ENCODE peak calls at places on chromosomes 3 and 15, in four cellular contexts. H is K562, S is transverse colon, V is HepG2. Q is an unnamed sample.

GRCh38 chr3:77191014-77191413 is 151.1 kb downstream of the ROBO2 start:
- DNase-seq in V (no peak), S (no peak), H (no peak), Q (no peak)

GRCh38 chr3:54916722-54917121 is 11.1 kb downstream of the LRTM1 start:
- DNase-seq in H (no peak), S (no peak), V (no peak), Q (no peak)

GRCh38 chr3:76570436-76571057 is 469.4 kb upstream of the ROBO2 start:
- DNase-seq in V (no peak), H (no peak), S (no peak), Q (no peak)

GRCh38 chr3:46994801-46995731 is 15.6 kb downstream of the NBEAL2 start:
- DNase-seq in S (no peak), H (no peak), V (no peak), Q (no peak)

GRCh38 chr3:197465197-197465995 is 90.4 kb downstream of the BDH1 start:
- DNase-seq in H (no peak), S (no peak), V (peak), Q (no peak)

GRCh38 chr3:162892921-162893793 is 1396.5 kb downstream of the OTOL1 start:
- DNase-seq in V (no peak), H (no peak), S (no peak), Q (no peak)

GRCh38 chr3:111473550-111473949 is 68.4 kb upstream of the CD96 start:
- DNase-seq in S (no peak), V (no peak), H (no peak), Q (no peak)

GRCh38 chr3:138429665-138430064 is 4.8 kb upstream of the ESYT3 start:
- DNase-seq in S (no peak), H (no peak), V (no peak), Q (no peak)

GRCh38 chr15:67520276-67520975 is 505 bp upstream of the C15orf61 start:
- DNase-seq in H (no peak), V (no peak), S (no peak), Q (no peak)

GRCh38 chr15:67524235-67524634 is 3.3 kb downstream of the C15orf61 start:
- DNase-seq in H (no peak), S (no peak), V (no peak), Q (no peak)

GRCh38 chr15:67523337-67523736 is 2.4 kb downstream of the C15orf61 start:
- DNase-seq in S (no peak), H (no peak), V (no peak), Q (no peak)

GRCh38 chr15:67521770-67522568 is 1.0 kb downstream of the C15orf61 start:
- DNase-seq in S (no peak), H (no peak), V (no peak), Q (no peak)

DNA sequence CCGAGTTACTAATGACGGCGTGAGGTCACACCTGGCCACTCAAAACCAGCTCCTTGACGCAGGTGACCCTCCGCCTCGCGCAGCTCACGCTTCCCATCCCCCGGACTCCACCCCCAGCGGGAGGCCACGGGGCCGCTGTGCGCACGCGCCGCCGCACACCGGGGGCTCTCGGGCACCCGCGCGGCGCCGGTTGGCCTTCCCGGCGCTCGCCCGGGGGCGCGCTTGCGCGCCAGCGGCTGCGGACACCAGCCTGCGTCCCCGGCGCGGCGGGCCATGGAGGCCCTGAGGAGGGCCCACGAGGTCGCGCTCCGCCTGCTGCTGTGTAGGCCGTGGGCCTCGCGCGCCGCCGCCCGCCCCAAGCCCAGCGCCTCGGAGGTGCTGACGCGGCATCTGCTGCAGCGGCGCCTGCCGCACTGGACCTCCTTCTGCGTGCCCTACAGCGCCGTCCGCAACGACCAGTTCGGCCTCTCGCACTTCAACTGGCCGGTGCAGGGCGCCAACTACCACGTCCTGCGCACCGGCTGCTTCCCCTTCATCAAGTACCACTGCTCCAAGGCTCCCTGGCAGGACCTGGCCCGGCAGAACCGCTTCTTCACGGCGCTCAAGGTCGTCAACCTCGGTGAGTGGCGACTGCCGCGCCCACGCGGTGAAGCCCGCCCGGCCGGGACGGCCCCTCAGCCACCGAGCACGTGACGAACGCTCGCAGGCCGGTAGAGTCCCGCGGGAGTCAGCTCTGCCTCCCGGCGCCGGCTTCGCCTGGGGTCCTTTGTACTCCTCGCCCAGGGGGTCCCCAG is at the start of gene C15orf61:
- DNase-seq in H (peak), V (peak), S (peak), Q (peak)
- TF ChIP-seq CTCF in H (no peak), V (peak), S (peak), Q (no peak)

DNA sequence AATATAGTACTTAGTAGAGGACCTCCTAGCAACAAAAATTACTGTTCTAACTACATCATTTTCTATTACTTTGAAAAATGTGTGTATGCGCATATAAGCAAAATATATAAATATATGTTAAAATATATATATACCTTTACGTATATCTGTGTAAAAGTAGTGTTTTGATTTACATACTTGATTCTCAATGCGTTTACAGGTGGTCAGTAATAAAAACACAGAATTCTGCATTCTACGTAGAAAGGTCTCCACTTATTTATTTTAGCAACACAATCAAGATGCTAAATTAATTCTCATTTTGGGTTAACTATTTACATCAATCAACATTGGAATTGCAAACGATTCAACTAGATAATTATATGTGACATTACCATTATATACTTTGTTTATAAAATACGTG is 158.0 kb downstream of the ATG7 start:
- DNase-seq in S (no peak), H (no peak), V (no peak), Q (no peak)
- TF ChIP-seq POLR2AphosphoS5 in S (no peak), H (no peak), V (no peak), Q (no peak)

DNA sequence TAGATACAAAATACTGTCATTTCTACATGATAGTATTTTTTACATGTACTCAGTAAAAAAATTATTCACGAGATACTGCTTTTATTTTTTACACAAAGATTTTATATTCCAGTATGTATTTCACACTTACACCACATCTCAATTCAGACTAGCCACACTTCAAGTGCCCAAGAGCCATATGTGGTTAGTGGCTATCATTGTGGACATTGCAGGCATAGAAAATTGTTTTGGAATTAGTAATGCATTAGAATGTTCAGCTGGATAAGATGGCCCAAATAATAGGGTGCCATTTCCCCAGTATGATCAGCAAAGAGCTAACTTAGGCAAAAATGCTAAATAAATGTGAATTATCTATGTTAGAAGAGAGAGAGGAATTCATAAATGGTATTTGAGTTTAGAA is 203.8 kb upstream of the MCTP2 start:
- DNase-seq in V (no peak), S (no peak), H (no peak), Q (no peak)
- H3K27ac ChIP-seq in V (no peak), S (no peak), H (no peak), Q (no peak)

GRCh38 chr15:48963524-48964113 is at the start of gene SHC4:
- DNase-seq in V (peak), S (peak), H (peak), Q (peak)
- TF ChIP-seq CTCF in V (peak), S (no peak), H (peak), Q (no peak)

GRCh38 chr3:123586966-123587365 is 2.1 kb upstream of the HACD2 start:
- DNase-seq in H (no peak), S (no peak), V (no peak), Q (no peak)

GRCh38 chr3:123584284-123584987 is 417 bp downstream of the HACD2 start:
- DNase-seq in H (peak), V (no peak), S (peak), Q (peak)

GRCh38 chr3:123587399-123587798 is 2.5 kb upstream of the HACD2 start:
- DNase-seq in V (no peak), S (no peak), H (no peak), Q (no peak)

GRCh38 chr3:123584988-123585937 is at the start of gene HACD2:
- DNase-seq in H (peak), S (peak), V (peak), Q (peak)

GRCh38 chr3:123586131-123586530 is 1.3 kb upstream of the HACD2 start:
- DNase-seq in S (peak), H (peak), V (peak), Q (peak)
- TF ChIP-seq POLR2AphosphoS5 in S (no peak), H (peak), V (peak), Q (no peak)

DNA sequence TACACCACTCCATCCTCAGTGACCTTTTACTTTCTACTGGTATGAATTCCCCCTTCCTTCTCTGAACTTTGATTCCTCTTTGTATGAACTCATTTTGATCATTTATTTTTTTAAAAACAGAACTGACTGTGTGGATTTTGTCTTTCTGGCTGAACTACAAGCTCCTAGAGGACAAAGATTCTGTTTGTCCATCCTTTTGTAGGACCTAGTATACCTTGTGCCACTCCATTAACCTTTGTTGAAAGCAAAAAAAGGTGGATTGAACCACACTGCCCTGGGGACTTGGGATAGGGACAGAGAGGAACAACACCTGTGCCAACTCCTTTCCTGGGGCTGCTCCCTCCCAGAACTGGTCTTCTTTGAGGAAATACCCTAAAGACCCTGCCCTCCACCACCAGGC is 23.6 kb downstream of the FSTL1 start:
- DNase-seq in S (no peak), H (no peak), V (no peak), Q (no peak)
- H3K27ac ChIP-seq in S (peak), H (no peak), V (no peak), Q (no peak)

DNA sequence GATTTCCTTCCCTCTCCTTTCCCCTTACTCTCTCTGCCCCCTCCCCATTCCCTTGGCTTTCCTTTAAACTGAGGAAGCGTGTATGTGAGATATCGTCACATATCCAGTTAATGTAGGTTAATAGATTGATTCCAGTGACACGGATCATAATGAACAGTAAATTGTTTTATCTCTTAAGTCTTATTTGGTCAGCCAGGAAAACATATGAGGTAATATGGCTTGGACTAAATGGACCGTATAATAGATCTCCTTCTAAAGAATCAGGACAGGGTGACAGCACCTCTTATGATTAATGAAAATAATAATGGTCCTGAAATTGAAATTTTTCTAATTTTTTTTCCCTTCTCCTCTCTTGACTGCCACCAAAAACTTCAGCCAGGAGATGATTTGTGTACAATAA is 779.8 kb upstream of the NR2F2 start:
- DNase-seq in V (no peak), H (no peak), S (no peak), Q (no peak)
- TF ChIP-seq CTCF in V (no peak), H (no peak), S (no peak), Q (no peak)

Q was measured in stomach.